ENCODE peak calls at places on chromosomes 13 and 19, in ten cellular contexts. W is Right ventricle myocardium superior; T is body of pancreas; V is foreskin keratinocyte; X is psoas muscle; K is activated T-helper 17 cell treated with anti-CD3 and anti-CD28 coated beads, Interleukin-2, amount 50 U/mL, for 72 hours; A is DND-41; L is activated CD4-positive, CD25-positive, alpha-beta regulatory T cell treated with anti-CD3 and anti-CD28 coated beads, Interleukin-2, amount 50 U/mL, for 24 hours; M is left cardiac atrium; Q is naive thymus-derived CD8-positive, alpha-beta T cell. F is an unnamed sample.

GRCh38 chr13:114038211-114038613 is 64.3 kb upstream of the C13orf46 start:
- ATAC-seq in T (no peak), M (peak), L (no peak), X (no peak), V (no peak), A (no peak), Q (no peak), K (no peak), W (peak), F (no peak)

GRCh38 chr13:99376132-99376531 is 68.9 kb upstream of the GPR183 start:
- ATAC-seq in K (no peak), A (no peak), Q (no peak), X (peak), L (no peak), V (no peak), W (no peak), T (no peak), M (peak), F (peak)

GRCh38 chr19:35596366-35596999 is 10.5 kb downstream of the PMIS2 start:
- ATAC-seq in X (no peak), L (peak), W (no peak), Q (peak), M (no peak), T (no peak), A (peak), V (no peak), K (peak), F (no peak)

GRCh38 chr19:14102102-14102696 is 11.6 kb upstream of the SAMD1 start:
- ATAC-seq in Q (no peak), A (no peak), L (no peak), M (no peak), V (no peak), X (peak), W (peak), K (no peak), T (no peak), F (no peak)

GRCh38 chr13:19890030-19890429 is 26.6 kb upstream of the ZMYM5 start:
- ATAC-seq in T (no peak), L (no peak), X (no peak), K (no peak), Q (no peak), M (no peak), V (no peak), W (no peak), A (no peak), F (no peak)

GRCh38 chr19:39506944-39507714 is 7.8 kb upstream of the SELENOV start:
- ATAC-seq in L (peak), M (peak), K (peak), W (no peak), A (no peak), T (peak), Q (peak), X (no peak), V (peak), F (no peak)

GRCh38 chr13:41694902-41695301 is 237.6 kb downstream of the RGCC start:
- ATAC-seq in A (no peak), W (peak), V (peak), T (peak), Q (no peak), K (no peak), X (peak), L (peak), M (peak), F (peak)

GRCh38 chr19:2543463-2544442 is 67.8 kb downstream of the GADD45B start:
- ATAC-seq in M (peak), T (peak), Q (peak), A (peak), W (peak), K (peak), X (peak), V (peak), L (peak), F (peak)

GRCh38 chr13:112209731-112210130 is 142.8 kb downstream of the SOX1 start:
- ATAC-seq in A (no peak), X (no peak), W (no peak), Q (no peak), K (no peak), M (no peak), L (no peak), V (no peak), T (no peak), F (no peak)

GRCh38 chr13:20566424-20566916 is 487 bp upstream of the IFT88 start:
- ATAC-seq in Q (no peak), T (peak), X (peak), V (peak), L (peak), M (peak), K (peak), A (peak), W (peak), F (peak)

GRCh38 chr19:11254662-11255061 is 7.7 kb downstream of the DOCK6 start:
- ATAC-seq in X (no peak), T (no peak), M (no peak), W (no peak), K (no peak), L (no peak), V (no peak), A (no peak), Q (no peak), F (no peak)

GRCh38 chr19:2478324-2478755 is 2.4 kb downstream of the GADD45B start:
- ATAC-seq in T (peak), K (no peak), L (no peak), M (peak), W (peak), Q (peak), V (no peak), A (peak), X (no peak), F (peak)

GRCh38 chr19:32061304-32061703 is 284.1 kb upstream of the ZNF507 start:
- ATAC-seq in M (peak), A (no peak), K (no peak), X (no peak), Q (no peak), L (no peak), T (no peak), V (peak), W (peak), F (no peak)

GRCh38 chr19:42168206-42168605 is 36.0 kb upstream of the POU2F2 start:
- ATAC-seq in M (no peak), L (no peak), W (no peak), T (no peak), X (no peak), K (no peak), A (no peak), Q (no peak), V (no peak), F (no peak)

GRCh38 chr13:30510811-30511371 is 45.2 kb upstream of the HMGB1 start:
- ATAC-seq in Q (no peak), W (no peak), M (no peak), T (no peak), K (no peak), L (no peak), V (no peak), A (no peak), X (no peak), F (no peak)

GRCh38 chr19:8209111-8209964 is at the start of gene CERS4:
- ATAC-seq in X (peak), K (peak), T (peak), V (peak), Q (peak), A (no peak), L (peak), M (peak), W (peak), F (peak)

GRCh38 chr19:862529-863304 is 3.3 kb downstream of the CFD start:
- ATAC-seq in V (peak), X (peak), T (peak), W (no peak), K (peak), Q (peak), L (peak), M (peak), A (peak), F (no peak)

GRCh38 chr13:19845758-19846157 is 17.7 kb downstream of the ZMYM5 start:
- ATAC-seq in T (peak), X (no peak), L (peak), Q (no peak), A (no peak), K (peak), W (no peak), M (peak), V (peak), F (peak)

GRCh38 chr19:6543866-6544347 is 13.1 kb downstream of the TNFSF9 start:
- ATAC-seq in M (no peak), A (no peak), K (peak), L (no peak), T (no peak), Q (no peak), W (no peak), X (no peak), V (no peak), F (no peak)